ENCODE peak calls at places on chromosomes 3 and 15, in eight cellular contexts. One of them, this sample, is unnamed. For H3K4me1, the result is how much of the 10 kb centered on the place peaks cover.

GRCh38 chr15:68208641-68209240 is 3.6 kb upstream of the CALML4 start:
- DNase-seq in left ventricle myocardium inferior: no peak
- DNase-seq in mesendoderm: no peak
- DNase-seq in cardiac muscle cell: no peak
- DNase-seq in tibial nerve: no peak
- DNase-seq in RWPE2: peak
- DNase-seq in astrocyte: no peak
- DNase-seq in heart right ventricle: no peak
- DNase-seq in this sample: no peak

GRCh38 chr3:193842029-193842782 is 249.2 kb downstream of the OPA1 start:
- DNase-seq in cardiac muscle cell: no peak
- DNase-seq in RWPE2: no peak
- DNase-seq in tibial nerve: no peak
- DNase-seq in astrocyte: no peak
- DNase-seq in left ventricle myocardium inferior: no peak
- DNase-seq in heart right ventricle: no peak
- DNase-seq in mesendoderm: no peak
- DNase-seq in this sample: no peak

GRCh38 chr3:177731644-177732268 is 534.5 kb upstream of the TBL1XR1 start:
- DNase-seq in tibial nerve: no peak
- DNase-seq in cardiac muscle cell: peak
- DNase-seq in heart right ventricle: no peak
- DNase-seq in mesendoderm: no peak
- DNase-seq in left ventricle myocardium inferior: no peak
- DNase-seq in RWPE2: no peak
- DNase-seq in astrocyte: peak
- DNase-seq in this sample: no peak

GRCh38 chr15:43329222-43329959 is 982 bp downstream of the LCMT2 start:
- DNase-seq in tibial nerve: no peak
- DNase-seq in astrocyte: peak
- DNase-seq in RWPE2: no peak
- DNase-seq in left ventricle myocardium inferior: no peak
- DNase-seq in cardiac muscle cell: peak
- DNase-seq in mesendoderm: peak
- DNase-seq in heart right ventricle: no peak
- DNase-seq in this sample: no peak

GRCh38 chr15:74156678-74157411 is 16.7 kb upstream of the ISLR start:
- DNase-seq in heart right ventricle: peak
- DNase-seq in mesendoderm: no peak
- DNase-seq in tibial nerve: no peak
- DNase-seq in astrocyte: no peak
- DNase-seq in left ventricle myocardium inferior: no peak
- DNase-seq in RWPE2: no peak
- DNase-seq in cardiac muscle cell: peak
- DNase-seq in this sample: no peak

GRCh38 chr3:134008630-134009156 is 21.0 kb downstream of the SLCO2A1 start:
- DNase-seq in mesendoderm: no peak
- DNase-seq in left ventricle myocardium inferior: no peak
- DNase-seq in RWPE2: peak
- DNase-seq in astrocyte: peak
- DNase-seq in heart right ventricle: no peak
- DNase-seq in tibial nerve: no peak
- DNase-seq in cardiac muscle cell: peak
- DNase-seq in this sample: peak

GRCh38 chr3:189146842-189147241 is 24.9 kb upstream of the TPRG1 start:
- DNase-seq in astrocyte: no peak
- DNase-seq in left ventricle myocardium inferior: no peak
- DNase-seq in tibial nerve: no peak
- DNase-seq in RWPE2: no peak
- DNase-seq in mesendoderm: peak
- DNase-seq in heart right ventricle: no peak
- DNase-seq in cardiac muscle cell: no peak
- DNase-seq in this sample: no peak

GRCh38 chr3:157136647-157137387 is 23.1 kb downstream of the CCNL1 start:
- DNase-seq in mesendoderm: no peak
- DNase-seq in left ventricle myocardium inferior: no peak
- DNase-seq in cardiac muscle cell: peak
- DNase-seq in RWPE2: no peak
- DNase-seq in tibial nerve: no peak
- DNase-seq in astrocyte: peak
- DNase-seq in heart right ventricle: no peak
- DNase-seq in this sample: peak

GRCh38 chr3:126389112-126389791 is 5.5 kb upstream of the CFAP100 start:
- DNase-seq in left ventricle myocardium inferior: peak
- DNase-seq in tibial nerve: peak
- DNase-seq in RWPE2: no peak
- DNase-seq in cardiac muscle cell: peak
- DNase-seq in mesendoderm: peak
- DNase-seq in heart right ventricle: peak
- DNase-seq in astrocyte: peak
- DNase-seq in this sample: peak

DNA sequence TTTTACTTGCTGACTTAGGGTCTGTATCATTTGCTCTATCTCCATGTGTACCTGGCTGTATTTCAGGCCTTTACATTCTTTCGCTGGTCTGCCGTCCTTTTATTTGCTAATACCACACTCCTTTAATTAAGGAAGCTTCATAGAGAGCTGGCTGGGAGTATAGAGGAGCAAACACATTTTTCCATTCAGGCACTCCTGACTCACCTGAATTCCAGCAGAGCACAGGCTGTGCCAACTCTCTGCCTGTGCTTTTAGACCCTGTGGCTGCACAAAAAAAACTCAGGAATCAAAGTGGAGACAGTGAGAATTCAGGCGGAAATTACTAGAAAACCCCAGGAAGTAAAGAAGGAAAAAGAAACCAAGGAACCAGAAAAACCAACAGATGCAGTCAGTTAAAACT is 29.0 kb upstream of the ATP10A start:
- DNase-seq in cardiac muscle cell: no peak
- DNase-seq in astrocyte: peak
- DNase-seq in tibial nerve: no peak
- DNase-seq in RWPE2: no peak
- DNase-seq in mesendoderm: no peak
- DNase-seq in left ventricle myocardium inferior: no peak
- DNase-seq in heart right ventricle: no peak
- DNase-seq in this sample: no peak
- H3K4me1 ChIP-seq in cardiac muscle cell: under half
- H3K4me1 ChIP-seq in astrocyte: under half
- H3K4me1 ChIP-seq in tibial nerve: under half
- H3K4me1 ChIP-seq in RWPE2: under half
- H3K4me1 ChIP-seq in mesendoderm: under half
- H3K4me1 ChIP-seq in left ventricle myocardium inferior: under half
- H3K4me1 ChIP-seq in heart right ventricle: under half
- H3K4me1 ChIP-seq in this sample: under half

GRCh38 chr3:123422457-123422856 is 26.4 kb downstream of the ADCY5 start:
- DNase-seq in tibial nerve: no peak
- DNase-seq in heart right ventricle: no peak
- DNase-seq in RWPE2: no peak
- DNase-seq in mesendoderm: peak
- DNase-seq in cardiac muscle cell: no peak
- DNase-seq in astrocyte: no peak
- DNase-seq in left ventricle myocardium inferior: no peak
- DNase-seq in this sample: no peak

GRCh38 chr3:123423026-123423425 is 25.9 kb downstream of the ADCY5 start:
- DNase-seq in left ventricle myocardium inferior: peak
- DNase-seq in RWPE2: no peak
- DNase-seq in cardiac muscle cell: no peak
- DNase-seq in astrocyte: no peak
- DNase-seq in heart right ventricle: peak
- DNase-seq in tibial nerve: no peak
- DNase-seq in mesendoderm: no peak
- DNase-seq in this sample: no peak

GRCh38 chr3:123423806-123424205 is 25.1 kb downstream of the ADCY5 start:
- DNase-seq in cardiac muscle cell: no peak
- DNase-seq in left ventricle myocardium inferior: no peak
- DNase-seq in tibial nerve: no peak
- DNase-seq in heart right ventricle: no peak
- DNase-seq in astrocyte: no peak
- DNase-seq in RWPE2: no peak
- DNase-seq in mesendoderm: no peak
- DNase-seq in this sample: no peak

GRCh38 chr3:123424321-123424998 is 24.4 kb downstream of the ADCY5 start:
- DNase-seq in RWPE2: no peak
- DNase-seq in tibial nerve: no peak
- DNase-seq in astrocyte: no peak
- DNase-seq in mesendoderm: no peak
- DNase-seq in left ventricle myocardium inferior: peak
- DNase-seq in cardiac muscle cell: no peak
- DNase-seq in heart right ventricle: peak
- DNase-seq in this sample: no peak

DNA sequence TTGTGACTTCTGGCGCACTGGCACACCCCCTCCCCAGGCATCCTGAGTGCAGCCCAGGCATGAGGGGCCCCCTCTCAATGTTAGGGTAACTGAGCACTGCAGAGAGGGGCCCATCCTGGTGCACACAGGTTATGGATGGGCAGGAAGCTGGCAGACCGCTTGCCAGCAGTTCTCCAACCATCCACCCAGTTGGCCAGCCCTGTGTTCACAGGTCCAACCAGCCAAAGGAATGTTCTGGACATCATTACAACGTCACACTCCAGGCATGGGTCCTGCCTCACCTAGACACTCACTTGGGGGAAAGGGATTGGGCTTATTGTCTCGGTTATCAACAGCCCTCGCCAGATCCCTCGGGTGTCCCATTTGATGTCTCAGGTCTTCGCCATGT is 23.9 kb downstream of the ADCY5 start:
- DNase-seq in left ventricle myocardium inferior: no peak
- DNase-seq in mesendoderm: no peak
- DNase-seq in cardiac muscle cell: no peak
- DNase-seq in astrocyte: no peak
- DNase-seq in heart right ventricle: no peak
- DNase-seq in RWPE2: no peak
- DNase-seq in tibial nerve: no peak
- DNase-seq in this sample: no peak
- H3K4me1 ChIP-seq in left ventricle myocardium inferior: half or more
- H3K4me1 ChIP-seq in mesendoderm: under half
- H3K4me1 ChIP-seq in cardiac muscle cell: under half
- H3K4me1 ChIP-seq in astrocyte: under half
- H3K4me1 ChIP-seq in heart right ventricle: half or more
- H3K4me1 ChIP-seq in RWPE2: under half
- H3K4me1 ChIP-seq in tibial nerve: under half
- H3K4me1 ChIP-seq in this sample: under half

GRCh38 chr3:56801597-56802410 is at the start of gene ARHGEF3:
- DNase-seq in mesendoderm: peak
- DNase-seq in astrocyte: peak
- DNase-seq in cardiac muscle cell: peak
- DNase-seq in left ventricle myocardium inferior: peak
- DNase-seq in RWPE2: peak
- DNase-seq in heart right ventricle: peak
- DNase-seq in tibial nerve: peak
- DNase-seq in this sample: peak

GRCh38 chr3:56802411-56802745 is 629 bp upstream of the ARHGEF3 start:
- DNase-seq in astrocyte: no peak
- DNase-seq in heart right ventricle: no peak
- DNase-seq in mesendoderm: no peak
- DNase-seq in RWPE2: no peak
- DNase-seq in cardiac muscle cell: no peak
- DNase-seq in tibial nerve: no peak
- DNase-seq in left ventricle myocardium inferior: no peak
- DNase-seq in this sample: no peak

GRCh38 chr3:56799251-56799882 is 2.4 kb downstream of the ARHGEF3 start:
- DNase-seq in RWPE2: no peak
- DNase-seq in left ventricle myocardium inferior: no peak
- DNase-seq in mesendoderm: peak
- DNase-seq in heart right ventricle: no peak
- DNase-seq in tibial nerve: no peak
- DNase-seq in cardiac muscle cell: peak
- DNase-seq in astrocyte: peak
- DNase-seq in this sample: peak

GRCh38 chr3:56801151-56801596 is 575 bp downstream of the ARHGEF3 start:
- DNase-seq in astrocyte: no peak
- DNase-seq in mesendoderm: no peak
- DNase-seq in tibial nerve: no peak
- DNase-seq in RWPE2: no peak
- DNase-seq in cardiac muscle cell: no peak
- DNase-seq in left ventricle myocardium inferior: no peak
- DNase-seq in heart right ventricle: no peak
- DNase-seq in this sample: no peak

GRCh38 chr3:56800373-56801150 is 1.2 kb downstream of the ARHGEF3 start:
- DNase-seq in heart right ventricle: no peak
- DNase-seq in astrocyte: peak
- DNase-seq in mesendoderm: no peak
- DNase-seq in left ventricle myocardium inferior: no peak
- DNase-seq in cardiac muscle cell: no peak
- DNase-seq in RWPE2: no peak
- DNase-seq in tibial nerve: no peak
- DNase-seq in this sample: no peak
- H3K4me1 ChIP-seq in heart right ventricle: under half
- H3K4me1 ChIP-seq in astrocyte: under half
- H3K4me1 ChIP-seq in mesendoderm: under half
- H3K4me1 ChIP-seq in left ventricle myocardium inferior: half or more
- H3K4me1 ChIP-seq in cardiac muscle cell: under half
- H3K4me1 ChIP-seq in RWPE2: under half
- H3K4me1 ChIP-seq in tibial nerve: under half
- H3K4me1 ChIP-seq in this sample: under half

DNA sequence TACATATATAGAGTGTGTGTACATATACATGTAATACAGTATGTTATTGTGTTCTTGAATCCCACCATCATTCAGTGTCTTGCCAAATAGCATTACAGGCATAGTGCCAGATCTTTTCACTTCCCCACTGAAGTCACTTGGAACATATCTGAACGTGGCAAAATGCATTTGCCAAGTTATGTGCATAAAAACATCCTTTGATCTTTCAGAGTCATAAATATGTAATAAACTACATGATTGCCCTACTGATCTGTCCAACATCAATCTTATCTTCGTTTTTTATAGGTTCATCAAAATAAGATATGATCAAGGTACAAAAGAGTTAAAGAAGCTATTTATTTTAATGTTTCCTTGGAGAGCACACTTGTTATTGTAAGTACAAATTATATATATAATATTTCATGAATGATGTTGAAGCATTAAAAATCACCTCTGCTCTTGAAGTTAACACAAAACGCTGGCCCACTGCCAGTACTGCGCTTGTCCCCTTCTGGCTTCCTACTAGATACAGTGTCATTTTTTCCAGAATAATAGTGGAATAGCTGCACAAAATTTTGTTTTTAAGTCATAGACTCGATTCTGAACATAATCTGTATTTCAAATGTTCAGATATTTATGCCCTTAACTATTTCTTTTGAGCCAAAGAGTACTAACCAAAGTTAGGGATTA is 549.5 kb upstream of the ARRDC4 start:
- DNase-seq in tibial nerve: no peak
- DNase-seq in left ventricle myocardium inferior: no peak
- DNase-seq in astrocyte: no peak
- DNase-seq in heart right ventricle: no peak
- DNase-seq in mesendoderm: no peak
- DNase-seq in RWPE2: no peak
- DNase-seq in cardiac muscle cell: no peak
- DNase-seq in this sample: no peak
- H3K4me1 ChIP-seq in tibial nerve: under half
- H3K4me1 ChIP-seq in left ventricle myocardium inferior: under half
- H3K4me1 ChIP-seq in astrocyte: under half
- H3K4me1 ChIP-seq in heart right ventricle: under half
- H3K4me1 ChIP-seq in mesendoderm: under half
- H3K4me1 ChIP-seq in RWPE2: under half
- H3K4me1 ChIP-seq in cardiac muscle cell: under half
- H3K4me1 ChIP-seq in this sample: under half